ENCODE peak calls at places on chromosomes 11 and 22, in four cellular contexts. Q is GM12878, T is WTC11, P is HepG2. D is an unnamed sample.
A peak's percentile ranks its signal among the peaks of the same experiment; 100 is the strongest.

GRCh38 chr11:117996058-117996457 is 9.9 kb downstream of the IL10RA start:
- DNase-seq in Q (no peak), P (no peak), T (no peak), D (no peak)

GRCh38 chr11:68682531-68682931 is 1.8 kb upstream of the GAL start:
- DNase-seq in T (no peak), Q (no peak), P (no peak), D (no peak)

GRCh38 chr22:48797731-48798130 is 1029.9 kb downstream of the BRD1 start:
- DNase-seq in P (no peak), T (no peak), Q (no peak), D (no peak)

GRCh38 chr11:123363556-123363955 is 66.5 kb upstream of the GRAMD1B start:
- DNase-seq in P (no peak), T (no peak), Q (no peak), D (no peak)

GRCh38 chr11:103031834-103032233 is 60.1 kb downstream of the DCUN1D5 start:
- DNase-seq in T (no peak), Q (no peak), P (no peak), D (no peak)

GRCh38 chr11:122979815-122980656 is 1.6 kb downstream of the BSX start:
- DNase-seq in Q (no peak), P (no peak), T (peak; percentile 26), D (no peak)

GRCh38 chr22:47517062-47517461 is 754.6 kb downstream of the TBC1D22A start:
- DNase-seq in T (no peak), Q (no peak), P (no peak), D (no peak)

GRCh38 chr11:117188620-117189081 is 10.1 kb downstream of the SIDT2 start:
- DNase-seq in P (no peak), T (no peak), Q (no peak), D (no peak)

GRCh38 chr22:36328635-36329216 is 59.0 kb downstream of the MYH9 start:
- DNase-seq in P (no peak), Q (peak; percentile 51), T (no peak), D (peak; percentile 34)

GRCh38 chr11:96520939-96521338 is 131.1 kb downstream of the JRKL start:
- DNase-seq in T (no peak), Q (no peak), P (no peak), D (no peak)

GRCh38 chr11:111088872-111089271 is 156.7 kb upstream of the POU2AF2 start:
- DNase-seq in Q (no peak), T (no peak), P (no peak), D (no peak)

GRCh38 chr11:45664376-45665205 is 831 bp downstream of the CHST1 start:
- DNase-seq in Q (no peak), P (no peak), T (peak; percentile 38), D (no peak)

GRCh38 chr22:41446057-41446501 is 522 bp downstream of the TOB2 start:
- DNase-seq in T (peak; percentile 36), P (no peak), Q (no peak), D (peak; percentile 42)

GRCh38 chr11:13189561-13190435 is 87.8 kb upstream of the BMAL1 start:
- DNase-seq in T (no peak), Q (no peak), P (no peak), D (no peak)

GRCh38 chr11:35167451-35167954 is 28.5 kb downstream of the CD44 start:
- DNase-seq in P (no peak), T (no peak), Q (no peak), D (no peak)

GRCh38 chr22:17471901-17472566 is 91.3 kb upstream of the SLC25A18 start:
- DNase-seq in Q (no peak), P (no peak), T (no peak), D (no peak)

GRCh38 chr11:43681543-43681942 is 1.0 kb downstream of the HSD17B12 start:
- DNase-seq in T (no peak), Q (no peak), P (peak; percentile 27), D (no peak)

GRCh38 chr11:122093731-122094130 is 22.3 kb downstream of the BLID start:
- DNase-seq in Q (no peak), T (no peak), P (no peak), D (no peak)

GRCh38 chr22:21020802-21021429 is 6.0 kb downstream of the P2RX6 start:
- DNase-seq in Q (no peak), P (no peak), T (peak; percentile 68), D (peak; percentile 95)

GRCh38 chr22:20982563-20982882 is 426 bp downstream of the LZTR1 start:
- DNase-seq in P (no peak), T (no peak), Q (no peak), D (no peak)

GRCh38 chr11:11407065-11407737 is 54.2 kb upstream of the CSNK2A3 start:
- DNase-seq in Q (no peak), P (no peak), T (no peak), D (no peak)

GRCh38 chr11:37643968-37644367 is 1045.9 kb upstream of the RAG2 start:
- DNase-seq in T (no peak), P (no peak), Q (no peak), D (no peak)

GRCh38 chr11:295351-296205 is 3.7 kb downstream of the IFITM5 start:
- DNase-seq in T (peak; percentile 8), P (no peak), Q (no peak), D (no peak)

GRCh38 chr22:23772315-23773246 is at the start of gene MMP11:
- DNase-seq in P (no peak), T (peak; percentile 70), Q (no peak), D (peak; percentile 83)

GRCh38 chr11:76293189-76293631 is 86.9 kb upstream of the WNT11 start:
- DNase-seq in T (no peak), Q (peak; percentile 71), P (no peak), D (no peak)

GRCh38 chr11:69356703-69357457 is 62.9 kb downstream of the MYEOV start:
- DNase-seq in P (no peak), T (no peak), Q (no peak), D (no peak)

GRCh38 chr22:36862251-36863242 is 1.7 kb downstream of the NCF4 start:
- DNase-seq in T (no peak), P (no peak), Q (peak; percentile 73), D (no peak)

GRCh38 chr11:61983419-61983818 is 16.0 kb upstream of the FTH1 start:
- DNase-seq in P (no peak), Q (no peak), T (no peak), D (no peak)

GRCh38 chr11:93225642-93226041 is 27.9 kb upstream of the SLC36A4 start:
- DNase-seq in Q (no peak), P (no peak), T (no peak), D (peak; percentile 9)

GRCh38 chr11:9461760-9462134 is 935 bp downstream of the ZNF143 start:
- DNase-seq in P (peak; percentile 12), T (no peak), Q (no peak), D (no peak)

GRCh38 chr22:42397332-42398246 is 34.6 kb downstream of the NFAM1 start:
- DNase-seq in Q (peak; percentile 66), T (no peak), P (no peak), D (no peak)

GRCh38 chr22:38190581-38190980 is 9.0 kb upstream of the PLA2G6 start:
- DNase-seq in P (no peak), Q (no peak), T (no peak), D (no peak)

GRCh38 chr22:31328545-31328960 is 17.6 kb downstream of the PATZ1 start:
- DNase-seq in T (no peak), P (no peak), Q (no peak), D (no peak)
- TF ChIP-seq CREM in T (no peak), P (no peak), Q (no peak), D (no peak)

DNA sequence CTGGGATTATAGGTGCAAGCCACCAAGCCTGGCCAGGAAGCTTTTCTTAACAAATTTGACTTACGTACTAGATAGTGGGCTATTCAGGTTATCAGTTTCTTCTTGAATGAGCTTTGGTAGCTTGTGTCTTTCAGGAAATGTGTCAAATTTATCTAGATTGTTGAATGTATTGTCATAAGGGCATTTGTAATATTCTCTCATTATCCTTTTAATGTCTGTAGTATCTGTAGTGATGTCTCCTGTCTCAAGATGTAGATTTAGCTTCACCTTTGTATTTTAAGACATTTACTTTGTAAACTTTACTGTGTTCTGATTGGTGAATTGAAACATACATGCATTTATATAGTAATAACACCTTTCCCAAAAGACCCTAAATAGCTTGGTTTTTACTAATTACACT is 20.7 kb downstream of the ARHGAP8 start:
- DNase-seq in P (no peak), Q (no peak), T (no peak), D (no peak)
- TF ChIP-seq CREM in P (no peak), Q (no peak), T (no peak), D (no peak)

GRCh38 chr22:27561301-27561820 is 240.2 kb downstream of the MN1 start:
- DNase-seq in Q (no peak), P (no peak), T (no peak), D (no peak)

GRCh38 chr22:27560781-27561180 is 240.8 kb downstream of the MN1 start:
- DNase-seq in P (no peak), T (no peak), Q (no peak), D (no peak)

GRCh38 chr22:27558658-27559371 is 242.7 kb downstream of the MN1 start:
- DNase-seq in T (no peak), Q (no peak), P (no peak), D (no peak)

GRCh38 chr22:27568265-27568664 is 233.3 kb downstream of the MN1 start:
- DNase-seq in P (no peak), Q (no peak), T (no peak), D (no peak)

DNA sequence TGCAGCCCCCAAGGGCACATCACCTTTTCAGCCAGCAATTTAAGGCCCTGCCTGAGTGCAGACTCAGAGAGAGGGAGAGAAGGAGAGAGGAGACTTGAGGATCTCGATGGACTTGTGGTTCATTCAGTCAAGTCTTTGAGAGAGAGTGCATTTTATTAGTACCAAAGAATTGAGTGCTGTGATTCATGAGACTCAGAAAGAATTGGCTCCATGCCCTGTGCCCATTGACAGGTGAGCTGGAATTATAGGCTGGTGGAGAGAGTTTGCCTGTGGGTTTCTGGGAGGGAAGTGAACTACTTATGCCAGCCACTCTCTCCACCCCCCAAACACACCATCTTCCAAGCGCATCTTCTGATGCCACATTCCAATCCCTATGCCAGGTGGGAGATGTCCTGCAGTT is 236.8 kb downstream of the MN1 start:
- DNase-seq in Q (no peak), P (no peak), T (no peak), D (no peak)
- TF ChIP-seq CREM in Q (no peak), P (no peak), T (no peak), D (no peak)

GRCh38 chr11:2481253-2481652 is 36.4 kb downstream of the KCNQ1 start:
- DNase-seq in T (no peak), P (no peak), Q (no peak), D (no peak)
- TF ChIP-seq CREM in T (no peak), P (no peak), Q (no peak), D (no peak)

DNA sequence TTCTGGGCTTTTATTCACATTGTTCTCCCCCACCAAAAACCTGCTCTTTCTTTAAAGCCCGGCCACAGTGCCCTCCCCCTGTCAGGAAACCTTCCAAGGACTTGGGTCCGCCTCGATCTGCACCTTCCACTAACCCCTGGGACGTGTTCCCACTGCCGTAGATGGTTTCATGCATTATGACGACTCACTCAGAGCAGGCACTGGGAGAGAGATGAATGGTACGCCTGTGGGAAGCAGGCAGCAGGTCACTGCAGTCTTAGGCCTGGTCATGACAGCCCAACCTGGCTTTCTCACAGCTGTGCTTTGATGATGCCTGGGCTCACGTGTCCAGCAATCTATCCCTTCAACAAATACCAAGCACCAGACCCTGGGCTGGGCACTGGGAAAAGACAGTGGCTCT is 115.7 kb downstream of the WNT7B start:
- DNase-seq in T (no peak), P (no peak), Q (no peak), D (no peak)
- TF ChIP-seq CREM in T (no peak), P (no peak), Q (no peak), D (no peak)